ENCODE peak calls at places on chromosomes 13 and 19, in ten cellular contexts. Z, X, D, Q, L, B, Y, O, H and M are unnamed samples.

GRCh38 chr19:39223703-39224279 is 19.7 kb upstream of the SYCN start:
- DNase-seq in Z (no peak), X (no peak), D (peak; percentile 51), Q (no peak), L (peak; percentile 25), B (no peak), Y (no peak), O (peak; percentile 36), H (no peak), M (peak; percentile 57)

GRCh38 chr13:44868397-44868796 is 120.9 kb downstream of the NUFIP1 start:
- DNase-seq in Z (no peak), X (no peak), D (no peak), Q (no peak), L (no peak), B (no peak), Y (no peak), O (no peak), H (no peak), M (no peak)

GRCh38 chr13:73259061-73259908 is 200.5 kb downstream of the KLF5 start:
- DNase-seq in Z (no peak), X (no peak), D (peak; percentile 51), Q (no peak), L (no peak), B (no peak), Y (no peak), O (no peak), H (no peak), M (peak; percentile 43)

GRCh38 chr13:99911965-99912566 is 59.5 kb downstream of the ZIC5 start:
- DNase-seq in Z (no peak), X (no peak), D (no peak), Q (no peak), L (no peak), B (no peak), Y (no peak), O (no peak), H (no peak), M (no peak)

GRCh38 chr13:107461751-107462150 is 753.6 kb downstream of the LIG4 start:
- DNase-seq in Z (no peak), X (no peak), D (peak; percentile 29), Q (no peak), L (no peak), B (no peak), Y (no peak), O (no peak), H (no peak), M (no peak)

GRCh38 chr13:44052843-44053607 is 173.3 kb downstream of the LACC1 start:
- DNase-seq in Z (no peak), X (no peak), D (peak; percentile 79), Q (no peak), L (peak; percentile 79), B (peak; percentile 64), Y (no peak), O (no peak), H (no peak), M (no peak)

GRCh38 chr19:49400034-49400433 is 12.0 kb downstream of the KASH5 start:
- DNase-seq in Z (no peak), X (no peak), D (no peak), Q (no peak), L (no peak), B (no peak), Y (no peak), O (no peak), H (no peak), M (no peak)

GRCh38 chr13:92967923-92968322 is 258.7 kb upstream of the GPC6 start:
- DNase-seq in Z (no peak), X (no peak), D (peak; percentile 23), Q (no peak), L (no peak), B (no peak), Y (no peak), O (no peak), H (no peak), M (peak; percentile 19)

GRCh38 chr19:31478241-31478640 is 129.0 kb upstream of the TSHZ3 start:
- DNase-seq in Z (no peak), X (no peak), D (no peak), Q (no peak), L (no peak), B (no peak), Y (no peak), O (no peak), H (no peak), M (no peak)

GRCh38 chr13:109924376-109924775 is 138.0 kb upstream of the IRS2 start:
- DNase-seq in Z (no peak), X (no peak), D (no peak), Q (no peak), L (no peak), B (no peak), Y (no peak), O (no peak), H (no peak), M (no peak)

GRCh38 chr19:17183858-17184271 is 31.3 kb upstream of the USE1 start:
- DNase-seq in Z (peak; percentile 32), X (no peak), D (no peak), Q (no peak), L (no peak), B (no peak), Y (no peak), O (no peak), H (no peak), M (no peak)

GRCh38 chr19:36638862-36639510 is 27.7 kb downstream of the ZNF461 start:
- DNase-seq in Z (no peak), X (no peak), D (peak; percentile 7), Q (no peak), L (no peak), B (no peak), Y (no peak), O (no peak), H (no peak), M (no peak)

GRCh38 chr13:99199541-99200432 is 867 bp upstream of the UBAC2 start:
- DNase-seq in Z (no peak), X (no peak), D (peak; percentile 13), Q (no peak), L (no peak), B (no peak), Y (no peak), O (no peak), H (no peak), M (peak; percentile 10)

GRCh38 chr13:81795710-81796109 is 1454.8 kb upstream of the SPRY2 start:
- DNase-seq in Z (no peak), X (no peak), D (no peak), Q (no peak), L (no peak), B (no peak), Y (no peak), O (no peak), H (no peak), M (no peak)